ENCODE peak calls at places on chromosomes 1 and 21, in four cellular contexts. One of them, this sample, is unnamed.

GRCh38 chr1:207993477-207994445 is 82.8 kb upstream of the CD34 start:
- DNase-seq in GM12878: no peak
- DNase-seq in H1: peak; percentile 70
- DNase-seq in K562: peak; percentile 59
- DNase-seq in this sample: no peak

GRCh38 chr1:152347116-152347728 is 12.6 kb downstream of the FLG2 start:
- DNase-seq in GM12878: peak; percentile 9
- DNase-seq in H1: peak; percentile 48
- DNase-seq in K562: peak; percentile 56
- DNase-seq in this sample: peak; percentile 61

GRCh38 chr1:19436716-19437476 is 48.4 kb downstream of the CAPZB start:
- DNase-seq in H1: no peak
- DNase-seq in GM12878: no peak
- DNase-seq in K562: no peak
- DNase-seq in this sample: no peak

GRCh38 chr1:228989992-228990827 is 254.9 kb downstream of the RHOU start:
- DNase-seq in GM12878: no peak
- DNase-seq in H1: no peak
- DNase-seq in K562: no peak
- DNase-seq in this sample: no peak

GRCh38 chr1:192668434-192668983 is 32.6 kb downstream of the RGS13 start:
- DNase-seq in K562: no peak
- DNase-seq in GM12878: no peak
- DNase-seq in H1: no peak
- DNase-seq in this sample: no peak

GRCh38 chr1:150551784-150552691 is 2.8 kb downstream of the ADAMTSL4 start:
- DNase-seq in H1: no peak
- DNase-seq in GM12878: no peak
- DNase-seq in K562: peak; percentile 74
- DNase-seq in this sample: no peak

GRCh38 chr1:177973585-177973984 is 3.7 kb upstream of the SEC16B start:
- DNase-seq in K562: no peak
- DNase-seq in H1: no peak
- DNase-seq in GM12878: no peak
- DNase-seq in this sample: no peak

GRCh38 chr1:233490488-233490887 is 123.4 kb upstream of the KCNK1 start:
- DNase-seq in K562: no peak
- DNase-seq in GM12878: no peak
- DNase-seq in H1: no peak
- DNase-seq in this sample: no peak

GRCh38 chr1:76547916-76548315 is 319.4 kb upstream of the ST6GALNAC5 start:
- DNase-seq in K562: no peak
- DNase-seq in H1: no peak
- DNase-seq in GM12878: no peak
- DNase-seq in this sample: no peak

GRCh38 chr1:223802602-223803001 is 43.1 kb downstream of the TP53BP2 start:
- DNase-seq in K562: no peak
- DNase-seq in GM12878: no peak
- DNase-seq in H1: no peak
- DNase-seq in this sample: no peak

GRCh38 chr1:116765962-116766361 is 11.7 kb downstream of the CD2 start:
- DNase-seq in GM12878: no peak
- DNase-seq in H1: no peak
- DNase-seq in K562: no peak
- DNase-seq in this sample: no peak

GRCh38 chr1:213759359-213760181 is 228.2 kb upstream of the PROX1 start:
- DNase-seq in K562: no peak
- DNase-seq in GM12878: no peak
- DNase-seq in H1: no peak
- DNase-seq in this sample: no peak

GRCh38 chr21:45485686-45486442 is 56.4 kb downstream of the SLC19A1 start:
- DNase-seq in H1: no peak
- DNase-seq in K562: no peak
- DNase-seq in GM12878: no peak
- DNase-seq in this sample: no peak

GRCh38 chr1:44543064-44543815 is 131.0 kb downstream of the TMEM53 start:
- DNase-seq in H1: peak; percentile 75
- DNase-seq in GM12878: no peak
- DNase-seq in K562: peak; percentile 68
- DNase-seq in this sample: no peak

GRCh38 chr21:45172408-45172807 is 98.0 kb downstream of the ADARB1 start:
- DNase-seq in H1: no peak
- DNase-seq in GM12878: no peak
- DNase-seq in K562: no peak
- DNase-seq in this sample: no peak

GRCh38 chr1:88330201-88330600 is 353.9 kb upstream of the PKN2 start:
- DNase-seq in H1: no peak
- DNase-seq in K562: no peak
- DNase-seq in GM12878: no peak
- DNase-seq in this sample: no peak

GRCh38 chr1:12692967-12693782 is 22.7 kb upstream of the AADACL3 start:
- DNase-seq in H1: no peak
- DNase-seq in K562: no peak
- DNase-seq in GM12878: no peak
- DNase-seq in this sample: no peak

GRCh38 chr1:12696658-12697057 is 19.3 kb upstream of the AADACL3 start:
- DNase-seq in GM12878: no peak
- DNase-seq in K562: no peak
- DNase-seq in H1: no peak
- DNase-seq in this sample: no peak

GRCh38 chr1:12697406-12697805 is 18.5 kb upstream of the AADACL3 start:
- DNase-seq in GM12878: no peak
- DNase-seq in K562: no peak
- DNase-seq in H1: no peak
- DNase-seq in this sample: no peak
- TF ChIP-seq SP1 in GM12878: no peak
- TF ChIP-seq SP1 in K562: no peak
- TF ChIP-seq SP1 in H1: no peak
- TF ChIP-seq SP1 in this sample: no peak

DNA sequence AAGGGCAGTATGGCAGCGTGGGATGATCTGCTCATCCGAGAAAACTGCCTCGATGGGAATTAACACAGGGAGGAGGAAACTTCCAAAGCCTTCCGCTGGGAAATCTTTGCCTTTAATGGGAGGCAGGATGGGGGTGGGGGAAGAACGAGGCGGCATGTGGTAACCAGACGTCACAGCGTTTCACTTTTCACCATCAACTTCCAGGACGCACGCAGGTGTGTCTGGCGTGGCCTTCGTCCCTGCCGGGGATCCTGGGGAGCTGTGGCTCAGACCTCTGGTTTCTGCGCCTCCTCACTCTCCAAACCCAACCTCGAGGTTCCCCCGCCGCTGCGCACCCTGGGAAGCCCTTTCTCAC is 282 bp downstream of the RSPH1 start:
- DNase-seq in H1: no peak
- DNase-seq in GM12878: no peak
- DNase-seq in K562: no peak
- DNase-seq in this sample: no peak
- TF ChIP-seq MAX in H1: no peak
- TF ChIP-seq MAX in GM12878: no peak
- TF ChIP-seq MAX in K562: no peak
- TF ChIP-seq MAX in this sample: peak; percentile 14

DNA sequence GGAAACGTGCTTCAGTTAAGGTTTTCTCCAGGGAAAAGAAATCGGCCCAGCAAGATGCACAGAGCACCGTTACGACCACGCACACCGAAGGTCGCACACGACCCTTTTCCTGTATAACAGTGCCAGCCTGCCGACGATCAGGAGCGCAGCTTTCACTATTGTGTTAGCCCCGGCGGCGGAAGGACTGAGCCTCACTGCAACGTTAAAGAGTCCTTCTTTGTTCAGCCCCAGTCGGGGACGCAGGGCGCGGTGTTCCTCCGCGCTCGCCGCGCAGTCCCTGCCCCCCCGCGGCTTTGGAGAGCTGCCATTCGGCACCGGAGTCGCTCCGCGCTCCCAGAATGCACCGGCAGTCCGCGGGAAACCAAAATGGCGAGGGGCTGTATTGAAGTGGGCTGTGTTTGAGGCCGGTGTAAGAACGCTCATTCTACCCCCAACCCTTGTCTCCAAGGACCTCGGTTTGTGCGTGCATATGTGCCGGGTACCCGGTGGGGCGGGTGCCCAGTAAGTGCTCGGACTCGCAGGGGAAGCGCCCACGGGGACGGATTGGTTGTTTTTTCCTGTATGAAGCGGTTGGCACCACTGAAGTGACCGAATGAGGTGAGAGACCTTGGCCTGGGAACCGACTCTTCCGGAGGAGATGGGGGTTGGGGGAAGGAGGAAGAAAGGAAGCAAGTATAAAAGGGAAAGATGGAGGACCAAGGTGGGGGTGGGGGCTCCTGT is at the start of gene MTF2:
- DNase-seq in H1: peak; percentile 98
- DNase-seq in K562: peak; percentile 89
- DNase-seq in GM12878: peak; percentile 84
- DNase-seq in this sample: peak; percentile 93
- H2AFZ ChIP-seq in H1: peak within 1 kb of the TSS; percentile 45
- H2AFZ ChIP-seq in K562: peak within 1 kb of the TSS; percentile 90
- H2AFZ ChIP-seq in GM12878: peak within 1 kb of the TSS; percentile 96
- H2AFZ ChIP-seq in this sample: peak within 1 kb of the TSS; percentile 73

GRCh38 chr1:3170566-3171453 is 101.8 kb downstream of the PRDM16 start:
- DNase-seq in H1: no peak
- DNase-seq in K562: peak; percentile 33
- DNase-seq in GM12878: no peak
- DNase-seq in this sample: no peak
- TF ChIP-seq SP1 in H1: no peak
- TF ChIP-seq SP1 in K562: no peak
- TF ChIP-seq SP1 in GM12878: no peak
- TF ChIP-seq SP1 in this sample: no peak

GRCh38 chr1:2228684-2229031 is 539 bp downstream of the SKI start:
- DNase-seq in H1: no peak
- DNase-seq in K562: no peak
- DNase-seq in GM12878: no peak
- DNase-seq in this sample: no peak
- TF ChIP-seq MAX in H1: no peak
- TF ChIP-seq MAX in K562: no peak
- TF ChIP-seq MAX in GM12878: no peak
- TF ChIP-seq MAX in this sample: no peak

GRCh38 chr1:7479544-7479943 is 291.6 kb upstream of the VAMP3 start:
- DNase-seq in GM12878: no peak
- DNase-seq in K562: no peak
- DNase-seq in H1: no peak
- DNase-seq in this sample: no peak

GRCh38 chr1:7481194-7481593 is 289.9 kb upstream of the VAMP3 start:
- DNase-seq in H1: no peak
- DNase-seq in K562: no peak
- DNase-seq in GM12878: no peak
- DNase-seq in this sample: no peak

GRCh38 chr1:7482772-7483495 is 288.2 kb upstream of the VAMP3 start:
- DNase-seq in GM12878: no peak
- DNase-seq in H1: no peak
- DNase-seq in K562: no peak
- DNase-seq in this sample: no peak

GRCh38 chr1:7483634-7484383 is 287.3 kb upstream of the VAMP3 start:
- DNase-seq in GM12878: no peak
- DNase-seq in H1: no peak
- DNase-seq in K562: no peak
- DNase-seq in this sample: no peak

GRCh38 chr1:7482077-7482476 is 289.0 kb upstream of the VAMP3 start:
- DNase-seq in H1: no peak
- DNase-seq in GM12878: no peak
- DNase-seq in K562: no peak
- DNase-seq in this sample: no peak
- H2AFZ ChIP-seq in H1: no peak overlapping the region
- H2AFZ ChIP-seq in GM12878: no peak overlapping the region
- H2AFZ ChIP-seq in K562: no peak overlapping the region
- H2AFZ ChIP-seq in this sample: no peak overlapping the region

GRCh38 chr1:14824314-14824915 is 225.9 kb downstream of the KAZN start:
- DNase-seq in GM12878: no peak
- DNase-seq in H1: no peak
- DNase-seq in K562: no peak
- DNase-seq in this sample: no peak

GRCh38 chr1:14822996-14823395 is 224.5 kb downstream of the KAZN start:
- DNase-seq in H1: no peak
- DNase-seq in GM12878: no peak
- DNase-seq in K562: no peak
- DNase-seq in this sample: no peak

GRCh38 chr1:14820320-14821085 is 222.0 kb downstream of the KAZN start:
- DNase-seq in H1: no peak
- DNase-seq in GM12878: no peak
- DNase-seq in K562: no peak
- DNase-seq in this sample: no peak

GRCh38 chr1:14825396-14825795 is 226.9 kb downstream of the KAZN start:
- DNase-seq in GM12878: no peak
- DNase-seq in H1: no peak
- DNase-seq in K562: no peak
- DNase-seq in this sample: no peak

DNA sequence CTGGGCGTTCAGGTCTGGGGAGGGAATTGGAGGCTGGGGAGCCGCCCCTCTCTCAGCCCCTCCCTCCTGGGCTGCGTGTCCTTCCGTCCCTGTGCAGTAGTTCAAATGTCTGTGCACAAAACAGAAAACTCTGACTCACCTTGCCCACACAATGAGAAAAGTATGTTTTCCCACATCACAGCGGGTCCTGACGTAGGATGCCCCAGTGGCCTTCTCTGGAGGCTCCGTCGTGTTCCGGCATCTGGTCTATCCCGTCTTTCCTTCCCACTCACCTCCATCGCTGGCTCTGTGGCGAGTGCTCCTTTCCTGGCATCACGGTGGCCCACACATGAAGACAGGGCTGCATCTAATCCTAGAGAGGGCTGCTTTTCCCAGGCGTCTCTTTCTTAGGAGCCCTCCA is 224.0 kb downstream of the KAZN start:
- DNase-seq in H1: no peak
- DNase-seq in K562: no peak
- DNase-seq in GM12878: no peak
- DNase-seq in this sample: no peak
- TF ChIP-seq SP1 in H1: no peak
- TF ChIP-seq SP1 in K562: no peak
- TF ChIP-seq SP1 in GM12878: no peak
- TF ChIP-seq SP1 in this sample: no peak